ENCODE peak calls at places on chromosomes 11 and 22, in nine cellular contexts. One of them, this sample, is unnamed.

GRCh38 chr11:25938952-25939351 is 393.0 kb upstream of the ANO3 start:
- DNase-seq in left ventricle myocardium inferior: no peak
- DNase-seq in heart left ventricle: no peak
- DNase-seq in A673: no peak
- DNase-seq in lower leg skin: no peak
- DNase-seq in upper lobe of left lung: no peak
- DNase-seq in activated CD8-positive, alpha-beta T cell treated with anti-CD3 and anti-CD28 coated beads for 36 hours: no peak
- DNase-seq in sigmoid colon: no peak
- DNase-seq in fibroblast of the aortic adventitia: no peak
- DNase-seq in this sample: no peak

GRCh38 chr11:22922672-22923071 is 62.4 kb upstream of the CCDC179 start:
- DNase-seq in left ventricle myocardium inferior: no peak
- DNase-seq in heart left ventricle: no peak
- DNase-seq in A673: no peak
- DNase-seq in lower leg skin: no peak
- DNase-seq in upper lobe of left lung: no peak
- DNase-seq in activated CD8-positive, alpha-beta T cell treated with anti-CD3 and anti-CD28 coated beads for 36 hours: no peak
- DNase-seq in sigmoid colon: no peak
- DNase-seq in fibroblast of the aortic adventitia: no peak
- DNase-seq in this sample: no peak

GRCh38 chr11:9787260-9787659 is 123.4 kb downstream of the SWAP70 start:
- DNase-seq in left ventricle myocardium inferior: no peak
- DNase-seq in heart left ventricle: no peak
- DNase-seq in A673: no peak
- DNase-seq in lower leg skin: no peak
- DNase-seq in upper lobe of left lung: no peak
- DNase-seq in activated CD8-positive, alpha-beta T cell treated with anti-CD3 and anti-CD28 coated beads for 36 hours: no peak
- DNase-seq in sigmoid colon: no peak
- DNase-seq in fibroblast of the aortic adventitia: no peak
- DNase-seq in this sample: no peak

GRCh38 chr11:64553554-64554201 is 37.3 kb upstream of the SLC22A12 start:
- DNase-seq in left ventricle myocardium inferior: peak
- DNase-seq in heart left ventricle: peak
- DNase-seq in A673: peak
- DNase-seq in lower leg skin: no peak
- DNase-seq in upper lobe of left lung: peak
- DNase-seq in activated CD8-positive, alpha-beta T cell treated with anti-CD3 and anti-CD28 coated beads for 36 hours: peak
- DNase-seq in sigmoid colon: peak
- DNase-seq in fibroblast of the aortic adventitia: peak
- DNase-seq in this sample: peak

GRCh38 chr22:30922151-30922611 is 46.4 kb downstream of the MORC2 start:
- DNase-seq in left ventricle myocardium inferior: peak
- DNase-seq in heart left ventricle: peak
- DNase-seq in A673: peak
- DNase-seq in lower leg skin: peak
- DNase-seq in upper lobe of left lung: peak
- DNase-seq in activated CD8-positive, alpha-beta T cell treated with anti-CD3 and anti-CD28 coated beads for 36 hours: peak
- DNase-seq in sigmoid colon: peak
- DNase-seq in fibroblast of the aortic adventitia: peak
- DNase-seq in this sample: peak

GRCh38 chr22:27983361-27983791 is 64.3 kb upstream of the PITPNB start:
- DNase-seq in left ventricle myocardium inferior: no peak
- DNase-seq in heart left ventricle: no peak
- DNase-seq in A673: no peak
- DNase-seq in lower leg skin: peak
- DNase-seq in upper lobe of left lung: no peak
- DNase-seq in activated CD8-positive, alpha-beta T cell treated with anti-CD3 and anti-CD28 coated beads for 36 hours: no peak
- DNase-seq in sigmoid colon: no peak
- DNase-seq in fibroblast of the aortic adventitia: no peak
- DNase-seq in this sample: no peak

GRCh38 chr11:13210424-13210823 is 67.2 kb upstream of the BMAL1 start:
- DNase-seq in left ventricle myocardium inferior: peak
- DNase-seq in heart left ventricle: peak
- DNase-seq in A673: peak
- DNase-seq in lower leg skin: no peak
- DNase-seq in upper lobe of left lung: peak
- DNase-seq in activated CD8-positive, alpha-beta T cell treated with anti-CD3 and anti-CD28 coated beads for 36 hours: peak
- DNase-seq in sigmoid colon: peak
- DNase-seq in fibroblast of the aortic adventitia: peak
- DNase-seq in this sample: no peak

GRCh38 chr22:37135023-37135422 is 14.7 kb downstream of the IL2RB start:
- DNase-seq in left ventricle myocardium inferior: no peak
- DNase-seq in heart left ventricle: no peak
- DNase-seq in A673: no peak
- DNase-seq in lower leg skin: no peak
- DNase-seq in upper lobe of left lung: no peak
- DNase-seq in activated CD8-positive, alpha-beta T cell treated with anti-CD3 and anti-CD28 coated beads for 36 hours: no peak
- DNase-seq in sigmoid colon: no peak
- DNase-seq in fibroblast of the aortic adventitia: no peak
- DNase-seq in this sample: no peak

GRCh38 chr11:110679323-110679980 is 32.8 kb downstream of the ARHGAP20 start:
- DNase-seq in left ventricle myocardium inferior: no peak
- DNase-seq in heart left ventricle: no peak
- DNase-seq in A673: no peak
- DNase-seq in lower leg skin: no peak
- DNase-seq in upper lobe of left lung: no peak
- DNase-seq in activated CD8-positive, alpha-beta T cell treated with anti-CD3 and anti-CD28 coated beads for 36 hours: no peak
- DNase-seq in sigmoid colon: no peak
- DNase-seq in fibroblast of the aortic adventitia: peak
- DNase-seq in this sample: no peak

GRCh38 chr22:23693979-23694680 is 3.3 kb downstream of the RGL4 start:
- DNase-seq in left ventricle myocardium inferior: no peak
- DNase-seq in heart left ventricle: no peak
- DNase-seq in A673: no peak
- DNase-seq in lower leg skin: peak
- DNase-seq in upper lobe of left lung: no peak
- DNase-seq in activated CD8-positive, alpha-beta T cell treated with anti-CD3 and anti-CD28 coated beads for 36 hours: no peak
- DNase-seq in sigmoid colon: no peak
- DNase-seq in fibroblast of the aortic adventitia: no peak
- DNase-seq in this sample: no peak

GRCh38 chr11:8932564-8933180 is at the start of gene C11orf16:
- DNase-seq in left ventricle myocardium inferior: no peak
- DNase-seq in heart left ventricle: no peak
- DNase-seq in A673: no peak
- DNase-seq in lower leg skin: no peak
- DNase-seq in upper lobe of left lung: no peak
- DNase-seq in activated CD8-positive, alpha-beta T cell treated with anti-CD3 and anti-CD28 coated beads for 36 hours: no peak
- DNase-seq in sigmoid colon: no peak
- DNase-seq in fibroblast of the aortic adventitia: no peak
- DNase-seq in this sample: no peak

GRCh38 chr11:14148653-14149273 is 186.2 kb downstream of the SPON1 start:
- DNase-seq in left ventricle myocardium inferior: no peak
- DNase-seq in heart left ventricle: no peak
- DNase-seq in A673: peak
- DNase-seq in lower leg skin: no peak
- DNase-seq in upper lobe of left lung: no peak
- DNase-seq in activated CD8-positive, alpha-beta T cell treated with anti-CD3 and anti-CD28 coated beads for 36 hours: no peak
- DNase-seq in sigmoid colon: no peak
- DNase-seq in fibroblast of the aortic adventitia: peak
- DNase-seq in this sample: no peak

DNA sequence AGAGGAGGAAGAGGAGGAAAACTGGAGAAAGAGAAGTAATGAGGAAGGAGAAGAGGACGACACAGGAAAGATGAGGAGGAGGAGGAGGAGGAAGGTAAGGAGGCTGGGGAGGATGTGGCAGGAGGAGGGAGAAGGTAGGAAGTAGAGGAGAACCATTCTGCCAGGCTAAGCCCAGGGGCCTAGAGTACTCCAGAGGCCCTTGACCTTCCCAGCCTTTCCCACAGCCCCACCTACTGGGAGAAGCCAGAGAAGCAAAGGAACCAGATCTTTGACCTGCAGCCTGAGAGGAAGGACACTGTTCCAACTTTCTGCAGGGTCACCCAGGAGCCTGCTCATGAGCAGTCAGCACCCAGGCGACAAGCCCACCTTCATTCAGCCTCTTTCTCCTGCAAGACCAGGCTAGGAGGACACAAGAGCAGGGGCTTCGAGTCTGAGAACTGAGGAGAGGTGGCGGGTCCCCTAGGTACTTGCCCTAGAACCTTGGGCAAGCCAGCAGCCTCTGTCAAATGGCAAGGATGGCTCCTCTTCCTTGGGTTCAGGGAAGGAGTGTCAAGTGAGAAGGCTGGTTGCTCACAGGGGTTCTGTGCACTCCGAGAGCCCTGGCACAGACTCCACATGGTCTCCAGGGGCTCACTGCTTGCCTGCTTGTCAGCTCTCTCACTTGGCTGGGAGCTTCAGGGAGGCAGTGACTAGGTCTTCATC is 27.9 kb upstream of the OAF start:
- DNase-seq in left ventricle myocardium inferior: peak
- DNase-seq in heart left ventricle: no peak
- DNase-seq in A673: no peak
- DNase-seq in lower leg skin: peak
- DNase-seq in upper lobe of left lung: peak
- DNase-seq in activated CD8-positive, alpha-beta T cell treated with anti-CD3 and anti-CD28 coated beads for 36 hours: no peak
- DNase-seq in sigmoid colon: peak
- DNase-seq in fibroblast of the aortic adventitia: peak
- DNase-seq in this sample: peak
- TF ChIP-seq CTCF in left ventricle myocardium inferior: peak
- TF ChIP-seq CTCF in heart left ventricle: peak
- TF ChIP-seq CTCF in A673: peak
- TF ChIP-seq CTCF in lower leg skin: no peak
- TF ChIP-seq CTCF in upper lobe of left lung: no peak
- TF ChIP-seq CTCF in activated CD8-positive, alpha-beta T cell treated with anti-CD3 and anti-CD28 coated beads for 36 hours: no peak
- TF ChIP-seq CTCF in sigmoid colon: no peak
- TF ChIP-seq CTCF in fibroblast of the aortic adventitia: peak
- TF ChIP-seq CTCF in this sample: no peak

GRCh38 chr11:122108828-122109227 is 7.2 kb downstream of the BLID start:
- DNase-seq in left ventricle myocardium inferior: no peak
- DNase-seq in heart left ventricle: no peak
- DNase-seq in A673: no peak
- DNase-seq in lower leg skin: no peak
- DNase-seq in upper lobe of left lung: no peak
- DNase-seq in activated CD8-positive, alpha-beta T cell treated with anti-CD3 and anti-CD28 coated beads for 36 hours: no peak
- DNase-seq in sigmoid colon: no peak
- DNase-seq in fibroblast of the aortic adventitia: no peak
- DNase-seq in this sample: no peak

GRCh38 chr11:122107566-122107965 is 8.4 kb downstream of the BLID start:
- DNase-seq in left ventricle myocardium inferior: no peak
- DNase-seq in heart left ventricle: no peak
- DNase-seq in A673: no peak
- DNase-seq in lower leg skin: no peak
- DNase-seq in upper lobe of left lung: no peak
- DNase-seq in activated CD8-positive, alpha-beta T cell treated with anti-CD3 and anti-CD28 coated beads for 36 hours: no peak
- DNase-seq in sigmoid colon: no peak
- DNase-seq in fibroblast of the aortic adventitia: no peak
- DNase-seq in this sample: no peak

GRCh38 chr11:122109932-122110331 is 6.1 kb downstream of the BLID start:
- DNase-seq in left ventricle myocardium inferior: no peak
- DNase-seq in heart left ventricle: no peak
- DNase-seq in A673: no peak
- DNase-seq in lower leg skin: no peak
- DNase-seq in upper lobe of left lung: no peak
- DNase-seq in activated CD8-positive, alpha-beta T cell treated with anti-CD3 and anti-CD28 coated beads for 36 hours: no peak
- DNase-seq in sigmoid colon: no peak
- DNase-seq in fibroblast of the aortic adventitia: no peak
- DNase-seq in this sample: no peak

GRCh38 chr11:122107045-122107444 is 9.0 kb downstream of the BLID start:
- DNase-seq in left ventricle myocardium inferior: no peak
- DNase-seq in heart left ventricle: no peak
- DNase-seq in A673: no peak
- DNase-seq in lower leg skin: no peak
- DNase-seq in upper lobe of left lung: no peak
- DNase-seq in activated CD8-positive, alpha-beta T cell treated with anti-CD3 and anti-CD28 coated beads for 36 hours: no peak
- DNase-seq in sigmoid colon: no peak
- DNase-seq in fibroblast of the aortic adventitia: no peak
- DNase-seq in this sample: no peak

GRCh38 chr11:122108192-122108799 is 7.7 kb downstream of the BLID start:
- DNase-seq in left ventricle myocardium inferior: no peak
- DNase-seq in heart left ventricle: no peak
- DNase-seq in A673: peak
- DNase-seq in lower leg skin: no peak
- DNase-seq in upper lobe of left lung: peak
- DNase-seq in activated CD8-positive, alpha-beta T cell treated with anti-CD3 and anti-CD28 coated beads for 36 hours: peak
- DNase-seq in sigmoid colon: no peak
- DNase-seq in fibroblast of the aortic adventitia: peak
- DNase-seq in this sample: no peak
- TF ChIP-seq CTCF in left ventricle myocardium inferior: peak
- TF ChIP-seq CTCF in heart left ventricle: peak
- TF ChIP-seq CTCF in A673: peak
- TF ChIP-seq CTCF in lower leg skin: no peak
- TF ChIP-seq CTCF in upper lobe of left lung: peak
- TF ChIP-seq CTCF in activated CD8-positive, alpha-beta T cell treated with anti-CD3 and anti-CD28 coated beads for 36 hours: peak
- TF ChIP-seq CTCF in sigmoid colon: peak
- TF ChIP-seq CTCF in fibroblast of the aortic adventitia: peak
- TF ChIP-seq CTCF in this sample: no peak

GRCh38 chr11:2746401-2747230 is 46.8 kb upstream of the KCNQ1OT1 start:
- DNase-seq in left ventricle myocardium inferior: peak
- DNase-seq in heart left ventricle: no peak
- DNase-seq in A673: peak
- DNase-seq in lower leg skin: peak
- DNase-seq in upper lobe of left lung: no peak
- DNase-seq in activated CD8-positive, alpha-beta T cell treated with anti-CD3 and anti-CD28 coated beads for 36 hours: no peak
- DNase-seq in sigmoid colon: peak
- DNase-seq in fibroblast of the aortic adventitia: no peak
- DNase-seq in this sample: no peak
- TF ChIP-seq CTCF in left ventricle myocardium inferior: no peak
- TF ChIP-seq CTCF in heart left ventricle: no peak
- TF ChIP-seq CTCF in A673: no peak
- TF ChIP-seq CTCF in lower leg skin: no peak
- TF ChIP-seq CTCF in upper lobe of left lung: no peak
- TF ChIP-seq CTCF in activated CD8-positive, alpha-beta T cell treated with anti-CD3 and anti-CD28 coated beads for 36 hours: no peak
- TF ChIP-seq CTCF in sigmoid colon: no peak
- TF ChIP-seq CTCF in fibroblast of the aortic adventitia: no peak
- TF ChIP-seq CTCF in this sample: no peak

GRCh38 chr22:25698986-25699385 is 43.0 kb upstream of the MYO18B start:
- DNase-seq in left ventricle myocardium inferior: no peak
- DNase-seq in heart left ventricle: no peak
- DNase-seq in A673: no peak
- DNase-seq in lower leg skin: no peak
- DNase-seq in upper lobe of left lung: no peak
- DNase-seq in activated CD8-positive, alpha-beta T cell treated with anti-CD3 and anti-CD28 coated beads for 36 hours: no peak
- DNase-seq in sigmoid colon: no peak
- DNase-seq in fibroblast of the aortic adventitia: no peak
- DNase-seq in this sample: no peak
- TF ChIP-seq CTCF in left ventricle myocardium inferior: no peak
- TF ChIP-seq CTCF in heart left ventricle: no peak
- TF ChIP-seq CTCF in A673: no peak
- TF ChIP-seq CTCF in lower leg skin: no peak
- TF ChIP-seq CTCF in upper lobe of left lung: no peak
- TF ChIP-seq CTCF in activated CD8-positive, alpha-beta T cell treated with anti-CD3 and anti-CD28 coated beads for 36 hours: no peak
- TF ChIP-seq CTCF in sigmoid colon: no peak
- TF ChIP-seq CTCF in fibroblast of the aortic adventitia: no peak
- TF ChIP-seq CTCF in this sample: no peak

This sample was measured in activated B cell treated with CpG ODN at 0.5 μM for 24 hours.